ENCODE peak calls at places on chromosomes 3 and 15, in seven cellular contexts. I, T, Y, R, Z, C and E are unnamed samples.

GRCh38 chr3:13612829-13613228 is 63.9 kb downstream of the FBLN2 start:
- DNase-seq in I (no peak), T (no peak), Y (no peak), R (no peak), Z (no peak), C (peak; percentile 53), E (no peak)

GRCh38 chr15:70523634-70524033 is 239.7 kb downstream of the UACA start:
- DNase-seq in I (peak; percentile 14), T (no peak), Y (no peak), R (no peak), Z (no peak), C (no peak), E (no peak)

GRCh38 chr3:170734043-170734736 is 135.8 kb downstream of the RPL22L1 start:
- DNase-seq in I (no peak), T (no peak), Y (no peak), R (no peak), Z (no peak), C (no peak), E (no peak)

GRCh38 chr15:99057020-99057419 is 47.9 kb upstream of the SYNM start:
- DNase-seq in I (no peak), T (no peak), Y (no peak), R (no peak), Z (no peak), C (no peak), E (no peak)

GRCh38 chr15:60507596-60508424 is 28.9 kb upstream of the ICE2 start:
- DNase-seq in I (peak; percentile 38), T (peak; percentile 75), Y (no peak), R (peak; percentile 61), Z (peak; percentile 21), C (no peak), E (no peak)

GRCh38 chr3:25604107-25604805 is 60.5 kb downstream of the TOP2B start:
- DNase-seq in I (no peak), T (peak; percentile 34), Y (no peak), R (no peak), Z (no peak), C (no peak), E (peak; percentile 68)

GRCh38 chr3:167716920-167717319 is 17.8 kb downstream of the PDCD10 start:
- DNase-seq in I (no peak), T (peak; percentile 2), Y (no peak), R (no peak), Z (no peak), C (no peak), E (no peak)

GRCh38 chr3:133169669-133170068 is 131.5 kb downstream of the TMEM108 start:
- DNase-seq in I (no peak), T (no peak), Y (no peak), R (no peak), Z (no peak), C (no peak), E (no peak)

GRCh38 chr3:72997421-72997961 is 880 bp downstream of the PPP4R2 start:
- DNase-seq in I (no peak), T (peak; percentile 72), Y (no peak), R (peak; percentile 44), Z (peak; percentile 14), C (no peak), E (peak; percentile 56)

GRCh38 chr3:43181202-43181910 is 75.5 kb upstream of the POMGNT2 start:
- DNase-seq in I (no peak), T (no peak), Y (no peak), R (no peak), Z (no peak), C (no peak), E (no peak)

GRCh38 chr15:93987068-93987467 is 244.3 kb upstream of the MCTP2 start:
- DNase-seq in I (no peak), T (no peak), Y (no peak), R (no peak), Z (peak; percentile 0), C (no peak), E (no peak)

GRCh38 chr3:66567066-66567465 is 66.2 kb upstream of the LRIG1 start:
- DNase-seq in I (no peak), T (no peak), Y (no peak), R (no peak), Z (no peak), C (no peak), E (no peak)

GRCh38 chr3:196216681-196217211 is 412 bp downstream of the SLC51A start:
- DNase-seq in I (no peak), T (no peak), Y (no peak), R (no peak), Z (no peak), C (no peak), E (no peak)

GRCh38 chr15:98673133-98673532 is 24.8 kb downstream of the IGF1R start:
- DNase-seq in I (no peak), T (no peak), Y (no peak), R (no peak), Z (no peak), C (no peak), E (no peak)

GRCh38 chr3:65596511-65597224 is 442.1 kb downstream of the MAGI1 start:
- DNase-seq in I (no peak), T (no peak), Y (no peak), R (no peak), Z (no peak), C (no peak), E (no peak)